ENCODE peak calls at places on chromosomes 6 and 20, in five cellular contexts. S is tibial nerve; J is CD8-positive, alpha-beta memory T cell; Z is pancreas; K is tibial artery. E is an unnamed sample.

GRCh38 chr20:4056880-4057279 is 41.5 kb upstream of the RNF24 start:
- DNase-seq in J (no peak), S (no peak), K (no peak), Z (no peak), E (no peak)

GRCh38 chr6:155050311-155050710 is 55.2 kb downstream of the TIAM2 start:
- DNase-seq in J (no peak), S (no peak), K (no peak), Z (no peak), E (no peak)

GRCh38 chr6:90285611-90286381 is 10.8 kb downstream of the BACH2 start:
- DNase-seq in J (peak; percentile 80), S (peak; percentile 57), K (peak; percentile 90), Z (peak; percentile 72), E (peak; percentile 89)

GRCh38 chr6:57434944-57435343 is 117.5 kb downstream of the PRIM2 start:
- DNase-seq in K (no peak), Z (no peak), J (no peak), S (no peak), E (no peak)

GRCh38 chr6:10759312-10759839 is 11.8 kb downstream of the TMEM14B start:
- DNase-seq in Z (no peak), J (peak; percentile 12), K (no peak), S (no peak), E (peak; percentile 91)

GRCh38 chr6:89145962-89146747 is at the start of gene PM20D2:
- DNase-seq in S (peak; percentile 15), J (peak; percentile 68), Z (peak; percentile 90), K (peak; percentile 83), E (peak; percentile 72)

GRCh38 chr20:64116016-64116415 is 8.7 kb upstream of the NPBWR2 start:
- DNase-seq in K (peak; percentile 37), Z (no peak), S (no peak), J (no peak), E (no peak)

GRCh38 chr6:113432729-113433505 is 424.2 kb upstream of the MARCKS start:
- DNase-seq in S (no peak), Z (no peak), K (no peak), J (no peak), E (peak; percentile 21)

GRCh38 chr6:3517350-3517749 is 60.5 kb upstream of the SLC22A23 start:
- DNase-seq in J (no peak), S (peak; percentile 40), Z (no peak), K (no peak), E (no peak)

GRCh38 chr6:62265906-62266305 is 20.1 kb downstream of the KHDRBS2 start:
- DNase-seq in K (no peak), Z (no peak), S (no peak), J (no peak), E (no peak)

GRCh38 chr6:90086517-90086916 is 192.2 kb downstream of the GJA10 start:
- DNase-seq in J (no peak), K (no peak), S (no peak), Z (no peak), E (no peak)

GRCh38 chr6:147161974-147162495 is 42.2 kb upstream of the STXBP5 start:
- DNase-seq in S (no peak), Z (no peak), J (no peak), K (no peak), E (no peak)

GRCh38 chr20:59605691-59606364 is 1.5 kb downstream of the PHACTR3 start:
- DNase-seq in Z (no peak), S (no peak), J (no peak), K (no peak), E (no peak)

GRCh38 chr20:45011108-45011526 is 44.8 kb downstream of the STK4 start:
- DNase-seq in K (no peak), J (peak; percentile 31), S (peak; percentile 92), Z (no peak), E (peak; percentile 72)

GRCh38 chr6:107698146-107698545 is 126.0 kb downstream of the SCML4 start:
- DNase-seq in Z (no peak), J (no peak), K (no peak), S (no peak), E (no peak)

GRCh38 chr6:170132561-170132991 is 158.3 kb downstream of the DLL1 start:
- DNase-seq in J (no peak), Z (peak; percentile 53), S (no peak), K (no peak), E (no peak)

GRCh38 chr6:100276311-100277057 is 188.2 kb downstream of the SIM1 start:
- DNase-seq in S (no peak), Z (no peak), K (no peak), J (no peak), E (no peak)

GRCh38 chr6:37113976-37114375 is 56.0 kb upstream of the PIM1 start:
- DNase-seq in Z (no peak), J (no peak), K (no peak), S (no peak), E (no peak)
- H3K4me1 ChIP-seq in Z (no peaks in the 10 kb centered on the region), J (no peaks in the 10 kb centered on the region), K (no peaks in the 10 kb centered on the region), S (no peaks in the 10 kb centered on the region), E (no peaks in the 10 kb centered on the region)

DNA sequence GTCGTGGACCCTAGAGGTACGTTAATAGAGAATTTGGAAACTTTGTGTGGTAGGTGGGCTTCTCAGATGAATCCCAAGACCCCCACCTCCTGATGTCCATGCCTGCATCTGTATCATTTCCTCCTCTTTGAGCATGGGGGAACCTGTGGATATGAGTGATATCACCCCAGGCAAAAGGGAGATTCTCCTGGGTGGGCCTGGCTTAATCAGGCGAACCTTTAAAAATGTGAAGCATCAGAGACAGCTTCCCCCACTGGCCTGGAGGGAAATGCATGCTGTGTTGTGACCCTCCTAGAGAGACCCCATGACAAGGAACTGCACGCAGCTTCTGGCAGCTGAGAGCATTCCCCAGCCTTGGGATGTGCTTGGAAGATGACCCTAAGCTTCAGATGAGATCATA is 180.9 kb downstream of the MBOAT1 start:
- DNase-seq in K (no peak), Z (no peak), J (no peak), S (no peak), E (no peak)
- H3K27ac ChIP-seq in K (no peak overlapping the region), Z (no peak overlapping the region), J (no peak overlapping the region), S (no peak overlapping the region), E (no peak overlapping the region)

DNA sequence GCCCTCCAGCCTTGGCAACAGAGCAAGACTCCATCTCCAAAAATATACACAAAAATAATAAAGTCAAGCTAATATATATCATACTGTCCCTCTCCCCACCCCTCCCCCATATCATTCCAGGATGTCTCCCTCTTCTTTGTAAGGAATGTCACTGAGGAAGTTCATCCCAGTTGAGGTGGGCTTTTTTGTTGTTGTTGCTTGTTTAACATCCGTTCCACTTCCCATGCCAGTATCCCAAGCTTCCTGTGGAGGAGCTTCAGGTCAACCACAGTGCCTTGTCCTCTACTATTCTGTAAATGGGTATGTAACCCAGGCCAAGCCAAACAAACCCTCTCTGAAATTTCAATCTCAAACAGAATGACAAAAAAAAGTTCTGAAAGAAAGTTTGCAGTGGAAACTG is 19.0 kb upstream of the PTPN1 start:
- DNase-seq in J (no peak), K (no peak), Z (no peak), S (no peak), E (no peak)
- H3K4me1 ChIP-seq in J (no peaks in the 10 kb centered on the region), K (no peaks in the 10 kb centered on the region), Z (no peaks in the 10 kb centered on the region), S (no peaks in the 10 kb centered on the region), E (peaks cover 12% of the 10 kb centered on the region)

GRCh38 chr20:9989066-9989724 is 45.6 kb upstream of the ANKEF1 start:
- DNase-seq in J (no peak), S (no peak), Z (no peak), K (no peak), E (no peak)
- H3K27ac ChIP-seq in J (no peak overlapping the region), S (peak overlapping the region; percentile 55), Z (no peak overlapping the region), K (no peak overlapping the region), E (no peak overlapping the region)